ENCODE peak calls at places on chromosomes 3 and 15, in four cellular contexts. One of them, this sample, is unnamed.

GRCh38 chr3:53592862-53593261 is 98.5 kb downstream of the CACNA1D start:
- DNase-seq in HepG2: no peak
- DNase-seq in H1: no peak
- DNase-seq in K562: no peak
- DNase-seq in this sample: no peak

GRCh38 chr3:30073622-30074021 is 532.8 kb upstream of the TGFBR2 start:
- DNase-seq in HepG2: no peak
- DNase-seq in H1: no peak
- DNase-seq in K562: no peak
- DNase-seq in this sample: no peak

GRCh38 chr15:66433726-66434125 is 47.0 kb downstream of the MAP2K1 start:
- DNase-seq in HepG2: no peak
- DNase-seq in H1: no peak
- DNase-seq in K562: no peak
- DNase-seq in this sample: no peak

GRCh38 chr3:36219398-36219797 is 160.9 kb upstream of the STAC start:
- DNase-seq in HepG2: no peak
- DNase-seq in H1: no peak
- DNase-seq in K562: no peak
- DNase-seq in this sample: no peak

GRCh38 chr3:123688241-123688747 is 103.4 kb upstream of the HACD2 start:
- DNase-seq in HepG2: peak; percentile 60
- DNase-seq in H1: no peak
- DNase-seq in K562: no peak
- DNase-seq in this sample: no peak

GRCh38 chr15:39961051-39961450 is 27.1 kb downstream of the EIF2AK4 start:
- DNase-seq in HepG2: no peak
- DNase-seq in H1: no peak
- DNase-seq in K562: no peak
- DNase-seq in this sample: no peak

GRCh38 chr3:17640466-17640865 is 102.0 kb downstream of the TBC1D5 start:
- DNase-seq in HepG2: no peak
- DNase-seq in H1: no peak
- DNase-seq in K562: no peak
- DNase-seq in this sample: no peak

GRCh38 chr3:149702691-149703426 is 45.0 kb upstream of the WWTR1 start:
- DNase-seq in HepG2: no peak
- DNase-seq in H1: no peak
- DNase-seq in K562: no peak
- DNase-seq in this sample: no peak

GRCh38 chr3:32181801-32182200 is 56.7 kb upstream of the CMTM8 start:
- DNase-seq in HepG2: no peak
- DNase-seq in H1: no peak
- DNase-seq in K562: no peak
- DNase-seq in this sample: no peak
- TF ChIP-seq TAF1 in HepG2: no peak
- TF ChIP-seq TAF1 in H1: no peak
- TF ChIP-seq TAF1 in K562: no peak
- TF ChIP-seq TAF1 in this sample: no peak

GRCh38 chr3:195251336-195252065 is 19.5 kb downstream of the XXYLT1 start:
- DNase-seq in HepG2: no peak
- DNase-seq in H1: no peak
- DNase-seq in K562: no peak
- DNase-seq in this sample: no peak
- TF ChIP-seq TAF1 in HepG2: no peak
- TF ChIP-seq TAF1 in H1: no peak
- TF ChIP-seq TAF1 in K562: no peak
- TF ChIP-seq TAF1 in this sample: no peak

DNA sequence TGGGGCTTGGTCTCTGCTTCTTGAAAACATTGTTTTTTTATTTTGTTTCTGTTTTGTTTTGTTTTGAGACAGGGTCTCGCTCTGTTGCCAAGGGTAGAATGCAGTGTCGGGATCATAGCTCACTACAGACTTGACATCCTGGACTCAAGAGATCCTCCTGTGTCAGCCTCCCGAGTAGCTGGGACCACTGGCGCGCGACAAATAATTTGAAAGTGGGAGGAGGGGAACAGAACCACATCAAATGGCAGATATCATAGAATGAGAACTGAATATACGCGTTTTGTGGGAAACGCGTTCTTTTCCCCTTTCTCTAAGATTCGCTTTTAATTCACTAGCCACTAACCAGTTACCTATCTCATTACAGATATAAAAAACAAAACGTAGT is 641 bp upstream of the VPS13C start:
- DNase-seq in HepG2: no peak
- DNase-seq in H1: no peak
- DNase-seq in K562: no peak
- DNase-seq in this sample: no peak
- TF ChIP-seq TAF1 in HepG2: no peak
- TF ChIP-seq TAF1 in H1: no peak
- TF ChIP-seq TAF1 in K562: no peak
- TF ChIP-seq TAF1 in this sample: no peak

DNA sequence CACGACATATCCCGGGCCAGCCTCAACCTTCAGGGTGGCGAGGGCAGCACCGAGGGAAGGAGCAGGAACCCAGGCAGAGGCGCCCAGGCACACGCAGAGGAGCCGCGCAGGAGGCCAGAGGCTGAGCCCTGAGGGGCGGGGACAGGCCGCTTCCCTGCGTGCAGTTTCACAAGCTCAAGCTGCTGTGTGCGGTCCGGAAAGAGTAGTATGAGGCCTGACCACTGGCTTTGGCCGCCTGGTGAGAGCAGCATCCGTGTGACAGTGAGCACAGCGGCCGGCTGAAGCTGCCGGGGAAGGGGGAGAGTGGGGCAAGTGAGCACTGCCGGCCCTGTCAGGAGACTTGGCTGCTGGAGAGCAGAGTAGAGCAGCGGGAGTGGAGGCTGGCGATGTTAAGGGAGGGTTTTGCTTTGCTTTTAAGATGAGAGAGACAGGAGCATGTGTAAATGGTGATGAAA is 8.7 kb downstream of the ZDHHC19 start:
- DNase-seq in HepG2: peak; percentile 46
- DNase-seq in H1: no peak
- DNase-seq in K562: no peak
- DNase-seq in this sample: no peak
- TF ChIP-seq TAF1 in HepG2: no peak
- TF ChIP-seq TAF1 in H1: no peak
- TF ChIP-seq TAF1 in K562: no peak
- TF ChIP-seq TAF1 in this sample: no peak

GRCh38 chr3:9136746-9137434 is 112.6 kb downstream of the SRGAP3 start:
- DNase-seq in HepG2: no peak
- DNase-seq in H1: no peak
- DNase-seq in K562: no peak
- DNase-seq in this sample: no peak

GRCh38 chr3:9130318-9131110 is 118.9 kb downstream of the SRGAP3 start:
- DNase-seq in HepG2: no peak
- DNase-seq in H1: no peak
- DNase-seq in K562: peak; percentile 32
- DNase-seq in this sample: no peak

GRCh38 chr3:9139366-9139765 is 110.1 kb downstream of the SRGAP3 start:
- DNase-seq in HepG2: no peak
- DNase-seq in H1: no peak
- DNase-seq in K562: no peak
- DNase-seq in this sample: no peak

GRCh38 chr3:9135526-9135925 is 113.9 kb downstream of the SRGAP3 start:
- DNase-seq in HepG2: no peak
- DNase-seq in H1: no peak
- DNase-seq in K562: no peak
- DNase-seq in this sample: no peak

GRCh38 chr3:9135930-9136525 is 113.4 kb downstream of the SRGAP3 start:
- DNase-seq in HepG2: no peak
- DNase-seq in H1: no peak
- DNase-seq in K562: no peak
- DNase-seq in this sample: no peak
- TF ChIP-seq TAF1 in HepG2: no peak
- TF ChIP-seq TAF1 in H1: peak; percentile 43
- TF ChIP-seq TAF1 in K562: no peak
- TF ChIP-seq TAF1 in this sample: no peak